ENCODE peak calls at places on chromosomes 4 and X, in ten cellular contexts. L is thoracic aorta; K is stimulated activated CD8-positive, alpha-beta memory T cell treated with anti-CD3 and anti-CD28 coated beads, Interleukin-2, amount 100 ng/mL, for 48 hours; Y is GM04503; P is uterus; B is naive B cell; N is HCT116; H is HFF-Myc; R is RPMI7951; C is hypothalamus. M is an unnamed sample.

GRCh38 chr4:181819951-181820350 is 423.3 kb upstream of the TENM3 start:
- DNase-seq in K (no peak), N (no peak), P (no peak), C (no peak), Y (no peak), R (peak), B (no peak), H (no peak), L (no peak), M (no peak)

GRCh38 chrX:132489256-132490085 is 633 bp upstream of the MBNL3 start:
- DNase-seq in Y (no peak), K (no peak), R (peak), H (no peak), L (no peak), C (no peak), B (peak), N (no peak), P (peak), M (peak)

GRCh38 chrX:2676794-2677675 is 14.1 kb upstream of the CD99 start:
- DNase-seq in P (no peak), N (no peak), K (no peak), Y (no peak), R (peak), H (no peak), B (no peak), C (no peak), L (no peak), M (no peak)

GRCh38 chr4:8907596-8908205 is 36.1 kb upstream of the HMX1 start:
- DNase-seq in B (no peak), H (no peak), N (no peak), K (no peak), R (no peak), P (no peak), C (no peak), Y (no peak), L (no peak), M (no peak)

GRCh38 chrX:15321447-15321846 is 6.0 kb upstream of the ASB11 start:
- DNase-seq in H (no peak), N (no peak), C (no peak), R (no peak), P (no peak), Y (no peak), K (no peak), B (no peak), L (no peak), M (no peak)

GRCh38 chrX:135421932-135422809 is at the start of gene SMIM10L2A:
- DNase-seq in Y (no peak), C (no peak), K (no peak), P (no peak), B (peak), L (no peak), R (no peak), H (no peak), N (no peak), M (no peak)

GRCh38 chr4:83109480-83110221 is 4.9 kb downstream of the PLAC8 start:
- DNase-seq in L (no peak), R (peak), H (no peak), Y (no peak), B (peak), C (no peak), N (no peak), K (peak), P (no peak), M (peak)

GRCh38 chr4:2798399-2799301 is 5.8 kb downstream of the SH3BP2 start:
- DNase-seq in R (no peak), C (no peak), P (peak), L (peak), Y (no peak), H (no peak), N (no peak), K (no peak), B (peak), M (peak)

GRCh38 chr4:37502070-37502469 is 184.1 kb downstream of the RELL1 start:
- DNase-seq in K (no peak), H (no peak), B (no peak), P (no peak), L (no peak), N (no peak), R (no peak), Y (no peak), C (no peak), M (no peak)

GRCh38 chr4:159069922-159070321 is 33.0 kb upstream of the RAPGEF2 start:
- DNase-seq in Y (peak), P (no peak), C (no peak), K (no peak), N (no peak), B (no peak), L (no peak), R (peak), H (peak), M (no peak)

GRCh38 chr4:98481167-98481566 is 177.2 kb downstream of the TSPAN5 start:
- DNase-seq in Y (no peak), K (no peak), C (no peak), P (no peak), H (no peak), N (no peak), R (no peak), B (no peak), L (no peak), M (no peak)

GRCh38 chrX:36961590-36961989 is 46.6 kb upstream of the FAM47C start:
- DNase-seq in H (no peak), N (peak), Y (no peak), C (no peak), R (peak), K (no peak), L (no peak), B (no peak), P (no peak), M (no peak)

GRCh38 chr4:77579406-77580076 is 26.1 kb upstream of the CXCL13 start:
- DNase-seq in C (no peak), K (no peak), R (peak), P (no peak), L (no peak), Y (peak), H (peak), B (no peak), N (peak), M (no peak)

GRCh38 chrX:134537179-134537945 is 77.4 kb downstream of the HPRT1 start:
- DNase-seq in P (no peak), Y (peak), L (no peak), C (no peak), N (peak), K (no peak), R (peak), B (no peak), H (no peak), M (no peak)

GRCh38 chr4:166003811-166004210 is 130.8 kb downstream of the TLL1 start:
- DNase-seq in C (no peak), N (no peak), H (no peak), P (no peak), L (no peak), K (no peak), B (no peak), R (no peak), Y (no peak), M (no peak)

GRCh38 chr4:82710202-82710929 is 88.2 kb downstream of the SCD5 start:
- DNase-seq in H (no peak), P (no peak), R (no peak), Y (no peak), L (no peak), C (no peak), N (no peak), K (no peak), B (no peak), M (no peak)

GRCh38 chr4:138891610-138892009 is 124.0 kb upstream of the NOCT start:
- DNase-seq in R (no peak), L (no peak), P (no peak), N (no peak), B (no peak), Y (no peak), C (no peak), K (no peak), H (no peak), M (no peak)

GRCh38 chr4:22969314-22969896 is 276.7 kb downstream of the GBA3 start:
- DNase-seq in B (no peak), N (no peak), K (no peak), H (no peak), Y (peak), L (no peak), C (no peak), R (peak), P (no peak), M (no peak)

GRCh38 chr4:8320386-8320750 is 50.8 kb downstream of the HTRA3 start:
- DNase-seq in H (no peak), C (no peak), R (no peak), L (no peak), K (no peak), Y (no peak), P (no peak), B (no peak), N (no peak), M (no peak)